ENCODE peak calls at places on chromosomes 1 and 21, in four cellular contexts. M is T-helper 9 cell, R is NCI-H1417, G is NCI-H1092. Y is an unnamed sample.

GRCh38 chr1:209583408-209583807 is at the start of gene CAMK1G:
- DNase-seq in R (peak; percentile 2), G (no peak), M (no peak), Y (no peak)

GRCh38 chr1:223326776-223327175 is 37.2 kb downstream of the SUSD4 start:
- DNase-seq in G (no peak), R (no peak), M (no peak), Y (no peak)

GRCh38 chr1:3652538-3653285 is 396 bp downstream of the TP73 start:
- DNase-seq in G (no peak), M (no peak), R (no peak), Y (peak; percentile 60)

GRCh38 chr1:214427871-214428277 is 123.5 kb downstream of the PTPN14 start:
- DNase-seq in M (peak; percentile 11), G (no peak), R (no peak), Y (no peak)

GRCh38 chr1:58456470-58456869 is 90.1 kb downstream of the OMA1 start:
- DNase-seq in M (no peak), G (no peak), R (no peak), Y (no peak)

GRCh38 chr1:163596541-163597258 is 274.9 kb downstream of the NUF2 start:
- DNase-seq in G (no peak), M (no peak), R (no peak), Y (no peak)

GRCh38 chr1:54442185-54442584 is 36.0 kb upstream of the SSBP3 start:
- DNase-seq in M (no peak), G (no peak), R (peak; percentile 22), Y (no peak)

GRCh38 chr1:20913242-20913641 is 126.1 kb upstream of the HP1BP3 start:
- DNase-seq in G (no peak), M (no peak), R (no peak), Y (no peak)

GRCh38 chr1:108561731-108562326 is 1.9 kb downstream of the EEIG2 start:
- DNase-seq in G (no peak), M (peak; percentile 75), R (peak; percentile 61), Y (peak; percentile 59)

GRCh38 chr1:32972814-32973428 is 8.3 kb upstream of the RNF19B start:
- DNase-seq in G (peak; percentile 86), R (peak; percentile 90), M (no peak), Y (peak; percentile 51)

GRCh38 chr1:155529929-155530328 is 32.7 kb downstream of the ASH1L start:
- DNase-seq in M (no peak), R (no peak), G (no peak), Y (no peak)

GRCh38 chr21:16589046-16589445 is 859.3 kb downstream of the USP25 start:
- DNase-seq in G (no peak), M (no peak), R (no peak), Y (no peak)

GRCh38 chr1:227032396-227032795 is 92.3 kb downstream of the COQ8A start:
- DNase-seq in M (no peak), R (no peak), G (no peak), Y (no peak)

GRCh38 chr1:174953657-174954435 is 45.9 kb upstream of the CACYBP start:
- DNase-seq in R (peak; percentile 88), M (no peak), G (peak; percentile 94), Y (no peak)

GRCh38 chr1:232655041-232655745 is 25.3 kb upstream of the SIPA1L2 start:
- DNase-seq in R (peak; percentile 32), M (no peak), G (no peak), Y (no peak)

GRCh38 chr1:107935396-107936064 is 29.4 kb downstream of the VAV3 start:
- DNase-seq in M (no peak), G (no peak), R (no peak), Y (no peak)

GRCh38 chr21:28063241-28063640 is 929.4 kb downstream of the LTN1 start:
- DNase-seq in G (no peak), M (no peak), R (no peak), Y (no peak)

GRCh38 chr1:23168079-23168461 is 586 bp downstream of the LUZP1 start:
- DNase-seq in M (peak; percentile 26), G (no peak), R (no peak), Y (no peak)

Y was measured in HuH-7.5.